ENCODE peak calls at places on chromosome 9, in five cellular contexts. M is Calu3, H is ovary, X is SK-N-SH, L is astrocyte of the spinal cord. I is an unnamed sample.
A peak's percentile ranks its signal among the peaks of the same experiment; 100 is the strongest.

GRCh38 chr9:127524373-127524772 is 73.1 kb downstream of the LRSAM1 start:
- DNase-seq in M (no peak), H (no peak), X (no peak), L (no peak), I (no peak)

GRCh38 chr9:2344436-2344835 is 277.2 kb upstream of the VLDLR start:
- DNase-seq in M (no peak), H (no peak), X (no peak), L (no peak), I (no peak)

GRCh38 chr9:15370496-15371464 is 51.9 kb upstream of the SNAPC3 start:
- DNase-seq in M (no peak), H (peak; percentile 39), X (peak; percentile 77), L (peak; percentile 2), I (no peak)

GRCh38 chr9:37243588-37244345 is 123.4 kb downstream of the ZCCHC7 start:
- DNase-seq in M (no peak), H (no peak), X (no peak), L (no peak), I (no peak)

GRCh38 chr9:131312822-131313770 is 23.6 kb downstream of the PLPP7 start:
- DNase-seq in M (no peak), H (no peak), X (no peak), L (no peak), I (no peak)

GRCh38 chr9:83699615-83700014 is 8.1 kb downstream of the UBQLN1 start:
- DNase-seq in M (no peak), H (no peak), X (no peak), L (no peak), I (no peak)

GRCh38 chr9:127753148-127753547 is 18.1 kb upstream of the TOR2A start:
- DNase-seq in M (no peak), H (no peak), X (no peak), L (no peak), I (no peak)

GRCh38 chr9:108296056-108296455 is 559.7 kb downstream of the ACTL7B start:
- DNase-seq in M (no peak), H (no peak), X (no peak), L (peak; percentile 79), I (no peak)

GRCh38 chr9:3873818-3874217 is 348.0 kb upstream of the RFX3 start:
- DNase-seq in M (no peak), H (no peak), X (no peak), L (no peak), I (no peak)

GRCh38 chr9:7298123-7298522 is 501.5 kb downstream of the DMAC1 start:
- DNase-seq in M (no peak), H (no peak), X (no peak), L (no peak), I (peak; percentile 86)

GRCh38 chr9:72476100-72476499 is 45.3 kb upstream of the TMC1 start:
- DNase-seq in M (no peak), H (no peak), X (no peak), L (no peak), I (no peak)

GRCh38 chr9:76092572-76092971 is 202.1 kb downstream of the PCSK5 start:
- DNase-seq in M (no peak), H (no peak), X (no peak), L (no peak), I (no peak)

GRCh38 chr9:16921855-16922254 is 51.4 kb upstream of the BNC2 start:
- DNase-seq in M (no peak), H (no peak), X (no peak), L (peak; percentile 47), I (no peak)

GRCh38 chr9:297104-297794 is 82.6 kb downstream of the DOCK8 start:
- DNase-seq in M (peak; percentile 24), H (no peak), X (no peak), L (no peak), I (peak; percentile 38)

GRCh38 chr9:17531642-17532254 is 47.1 kb upstream of the SH3GL2 start:
- DNase-seq in M (peak; percentile 58), H (no peak), X (peak; percentile 59), L (peak; percentile 64), I (peak; percentile 60)

GRCh38 chr9:1939926-1940368 is 75.2 kb upstream of the SMARCA2 start:
- DNase-seq in M (peak; percentile 18), H (no peak), X (peak; percentile 54), L (no peak), I (peak; percentile 46)

GRCh38 chr9:91840469-91840868 is 109.6 kb downstream of the ROR2 start:
- DNase-seq in M (no peak), H (no peak), X (no peak), L (no peak), I (no peak)

GRCh38 chr9:76456202-76456926 is 2.6 kb upstream of the GCNT1 start:
- DNase-seq in M (peak; percentile 27), H (no peak), X (no peak), L (peak; percentile 51), I (peak; percentile 47)

GRCh38 chr9:95005276-95006141 is 279.0 kb downstream of the AOPEP start:
- DNase-seq in M (no peak), H (no peak), X (no peak), L (peak; percentile 47), I (no peak)

GRCh38 chr9:136668983-136669790 is 6.5 kb downstream of the EGFL7 start:
- DNase-seq in M (no peak), H (no peak), X (no peak), L (no peak), I (peak; percentile 39)

GRCh38 chr9:137226338-137227056 is 805 bp upstream of the RNF224 start:
- DNase-seq in M (peak; percentile 63), H (no peak), X (no peak), L (no peak), I (no peak)

GRCh38 chr9:82513242-82513750 is 524.7 kb downstream of the SPATA31D1 start:
- DNase-seq in M (no peak), H (peak; percentile 19), X (no peak), L (peak; percentile 67), I (no peak)

GRCh38 chr9:22238809-22239684 is 207.6 kb upstream of the DMRTA1 start:
- DNase-seq in M (no peak), H (no peak), X (no peak), L (peak; percentile 89), I (no peak)

GRCh38 chr9:38401994-38402393 is 9.5 kb downstream of the ALDH1B1 start:
- DNase-seq in M (no peak), H (no peak), X (no peak), L (no peak), I (no peak)

GRCh38 chr9:32289756-32290155 is 94.7 kb upstream of the ACO1 start:
- DNase-seq in M (no peak), H (no peak), X (no peak), L (no peak), I (no peak)

GRCh38 chr9:95513722-95514121 is 3.0 kb downstream of the PTCH1 start:
- DNase-seq in M (no peak), H (no peak), X (no peak), L (no peak), I (no peak)

GRCh38 chr9:79807966-79808365 is 236.2 kb downstream of the TLE4 start:
- DNase-seq in M (no peak), H (no peak), X (no peak), L (no peak), I (no peak)

GRCh38 chr9:128575469-128575868 is 23.1 kb downstream of the SPTAN1 start:
- DNase-seq in M (no peak), H (no peak), X (no peak), L (peak; percentile 52), I (no peak)

GRCh38 chr9:16100596-16101091 is 547.8 kb downstream of the CCDC171 start:
- DNase-seq in M (no peak), H (peak; percentile 82), X (no peak), L (peak; percentile 36), I (no peak)

GRCh38 chr9:83231039-83231438 is 168.1 kb upstream of the RASEF start:
- DNase-seq in M (no peak), H (no peak), X (no peak), L (no peak), I (peak; percentile 18)

GRCh38 chr9:70049236-70049635 is 5.6 kb downstream of the MAMDC2 start:
- DNase-seq in M (peak; percentile 48), H (peak; percentile 80), X (no peak), L (peak; percentile 68), I (no peak)

GRCh38 chr9:114869845-114870244 is 60.5 kb downstream of the TNFSF8 start:
- DNase-seq in M (peak; percentile 61), H (no peak), X (no peak), L (no peak), I (peak; percentile 42)

DNA sequence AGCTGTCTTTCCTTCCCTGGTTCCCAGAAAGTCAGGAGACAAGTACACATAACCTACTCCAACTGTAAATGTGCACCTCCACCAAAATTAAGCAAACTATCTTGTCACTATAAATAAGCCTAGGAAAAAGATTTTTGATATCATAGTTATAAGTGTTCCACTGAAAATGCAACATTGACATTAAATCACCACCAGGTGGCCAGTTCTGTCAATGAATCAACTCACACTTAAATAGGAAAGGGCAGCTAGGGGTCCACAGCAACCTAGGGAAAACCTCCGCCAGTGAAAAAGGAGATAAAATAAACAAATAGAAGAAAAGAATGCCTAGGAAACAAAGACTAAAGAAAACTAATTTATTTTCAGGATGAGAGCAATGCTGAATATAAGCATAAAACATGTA is 243.0 kb upstream of the PTPRD start:
- DNase-seq in M (no peak), H (no peak), X (no peak), L (peak; percentile 10), I (no peak)
- TF ChIP-seq CTCF in M (no peak), H (no peak), X (peak; percentile 69), L (peak; percentile 28), I (no peak)

GRCh38 chr9:88011005-88011766 is 36.9 kb upstream of the CDK20 start:
- DNase-seq in M (no peak), H (no peak), X (peak; percentile 42), L (no peak), I (no peak)
- TF ChIP-seq CTCF in M (no peak), H (no peak), X (no peak), L (peak; percentile 26), I (no peak)

GRCh38 chr9:124757589-124757988 is 13.5 kb downstream of the NR6A1 start:
- DNase-seq in M (no peak), H (no peak), X (no peak), L (no peak), I (no peak)

GRCh38 chr9:124755061-124755460 is 16.1 kb downstream of the NR6A1 start:
- DNase-seq in M (no peak), H (no peak), X (no peak), L (no peak), I (no peak)

GRCh38 chr9:124756011-124756410 is 15.1 kb downstream of the NR6A1 start:
- DNase-seq in M (no peak), H (no peak), X (no peak), L (no peak), I (no peak)

GRCh38 chr9:124752967-124753366 is 18.1 kb downstream of the NR6A1 start:
- DNase-seq in M (no peak), H (no peak), X (peak; percentile 29), L (peak; percentile 78), I (no peak)

GRCh38 chr9:124754289-124754688 is 16.8 kb downstream of the NR6A1 start:
- DNase-seq in M (no peak), H (no peak), X (peak; percentile 31), L (peak; percentile 55), I (no peak)
- TF ChIP-seq CTCF in M (no peak), H (no peak), X (peak; percentile 74), L (peak; percentile 70), I (no peak)

DNA sequence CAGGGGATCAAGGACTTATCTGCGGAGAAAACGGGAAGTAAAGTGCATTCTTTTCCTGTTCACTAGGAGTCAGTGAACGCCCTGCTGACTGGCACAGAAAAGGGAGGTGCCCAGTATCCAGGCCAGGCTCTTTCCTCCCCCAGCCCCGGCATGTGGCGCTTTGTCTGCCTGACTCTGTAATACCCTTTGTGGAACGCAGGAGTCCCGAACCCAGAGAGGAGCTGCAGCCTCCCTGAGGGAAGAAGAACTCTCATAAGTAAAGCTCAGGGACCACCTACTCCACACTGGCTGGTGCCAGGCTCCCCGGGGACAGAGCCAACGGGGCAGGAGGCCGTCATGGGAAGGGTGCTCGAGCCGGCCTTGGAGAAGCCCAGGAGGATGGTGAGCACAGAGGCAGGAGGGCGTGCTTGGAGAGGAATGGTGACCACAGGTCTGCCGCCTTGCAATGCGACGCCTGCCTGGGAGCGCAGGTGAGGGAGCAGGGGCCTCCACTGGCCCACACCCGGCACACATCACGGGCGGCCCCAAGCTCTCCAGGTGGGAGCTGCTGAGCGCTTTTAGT is 31.5 kb downstream of the VAV2 start:
- DNase-seq in M (no peak), H (peak; percentile 18), X (no peak), L (no peak), I (no peak)
- TF ChIP-seq CTCF in M (no peak), H (no peak), X (no peak), L (no peak), I (no peak)